ENCODE peak calls at places on chromosomes 2 and 18, in eight cellular contexts. One of them, this sample, is unnamed.

GRCh38 chr2:70103531-70104061 is 16.3 kb downstream of the PCBP1 start:
- DNase-seq in HCEC 1CT: no peak
- DNase-seq in stimulated activated CD4-positive, alpha-beta T cell treated with anti-CD3 and anti-CD28 coated beads, Interleukin-2, amount 100 ng/mL, for 48 hours: no peak
- DNase-seq in RPMI8226: no peak
- DNase-seq in left colon: peak
- DNase-seq in tibial artery: peak
- DNase-seq in DMS153: no peak
- DNase-seq in GM23338: no peak
- DNase-seq in this sample: no peak

GRCh38 chr2:30664761-30665358 is 142.4 kb downstream of the CAPN13 start:
- DNase-seq in HCEC 1CT: peak
- DNase-seq in stimulated activated CD4-positive, alpha-beta T cell treated with anti-CD3 and anti-CD28 coated beads, Interleukin-2, amount 100 ng/mL, for 48 hours: peak
- DNase-seq in RPMI8226: no peak
- DNase-seq in left colon: no peak
- DNase-seq in tibial artery: peak
- DNase-seq in DMS153: no peak
- DNase-seq in GM23338: no peak
- DNase-seq in this sample: no peak

GRCh38 chr18:8375899-8376512 is 233.2 kb upstream of the RAB12 start:
- DNase-seq in HCEC 1CT: no peak
- DNase-seq in stimulated activated CD4-positive, alpha-beta T cell treated with anti-CD3 and anti-CD28 coated beads, Interleukin-2, amount 100 ng/mL, for 48 hours: no peak
- DNase-seq in RPMI8226: no peak
- DNase-seq in left colon: no peak
- DNase-seq in tibial artery: no peak
- DNase-seq in DMS153: no peak
- DNase-seq in GM23338: no peak
- DNase-seq in this sample: no peak

GRCh38 chr2:43136862-43137261 is 89.5 kb downstream of the ZFP36L2 start:
- DNase-seq in HCEC 1CT: no peak
- DNase-seq in stimulated activated CD4-positive, alpha-beta T cell treated with anti-CD3 and anti-CD28 coated beads, Interleukin-2, amount 100 ng/mL, for 48 hours: no peak
- DNase-seq in RPMI8226: no peak
- DNase-seq in left colon: no peak
- DNase-seq in tibial artery: no peak
- DNase-seq in DMS153: no peak
- DNase-seq in GM23338: no peak
- DNase-seq in this sample: no peak

GRCh38 chr2:130870779-130871178 is 34.1 kb downstream of the ARHGEF4 start:
- DNase-seq in HCEC 1CT: no peak
- DNase-seq in stimulated activated CD4-positive, alpha-beta T cell treated with anti-CD3 and anti-CD28 coated beads, Interleukin-2, amount 100 ng/mL, for 48 hours: no peak
- DNase-seq in RPMI8226: no peak
- DNase-seq in left colon: no peak
- DNase-seq in tibial artery: peak
- DNase-seq in DMS153: no peak
- DNase-seq in GM23338: no peak
- DNase-seq in this sample: no peak

GRCh38 chr18:31643003-31643402 is 41.4 kb downstream of the B4GALT6 start:
- DNase-seq in HCEC 1CT: peak
- DNase-seq in stimulated activated CD4-positive, alpha-beta T cell treated with anti-CD3 and anti-CD28 coated beads, Interleukin-2, amount 100 ng/mL, for 48 hours: no peak
- DNase-seq in RPMI8226: no peak
- DNase-seq in left colon: no peak
- DNase-seq in tibial artery: no peak
- DNase-seq in DMS153: no peak
- DNase-seq in GM23338: no peak
- DNase-seq in this sample: no peak

GRCh38 chr2:220489116-220489515 is 861.7 kb downstream of the SLC4A3 start:
- DNase-seq in HCEC 1CT: no peak
- DNase-seq in stimulated activated CD4-positive, alpha-beta T cell treated with anti-CD3 and anti-CD28 coated beads, Interleukin-2, amount 100 ng/mL, for 48 hours: no peak
- DNase-seq in RPMI8226: no peak
- DNase-seq in left colon: no peak
- DNase-seq in tibial artery: no peak
- DNase-seq in DMS153: no peak
- DNase-seq in GM23338: no peak
- DNase-seq in this sample: no peak

GRCh38 chr2:122734756-122735155 is 979.3 kb downstream of the TSN start:
- DNase-seq in HCEC 1CT: peak
- DNase-seq in stimulated activated CD4-positive, alpha-beta T cell treated with anti-CD3 and anti-CD28 coated beads, Interleukin-2, amount 100 ng/mL, for 48 hours: no peak
- DNase-seq in RPMI8226: no peak
- DNase-seq in left colon: no peak
- DNase-seq in tibial artery: no peak
- DNase-seq in DMS153: no peak
- DNase-seq in GM23338: peak
- DNase-seq in this sample: no peak

GRCh38 chr2:240591226-240591625 is 4.7 kb downstream of the CAPN10 start:
- DNase-seq in HCEC 1CT: no peak
- DNase-seq in stimulated activated CD4-positive, alpha-beta T cell treated with anti-CD3 and anti-CD28 coated beads, Interleukin-2, amount 100 ng/mL, for 48 hours: no peak
- DNase-seq in RPMI8226: no peak
- DNase-seq in left colon: no peak
- DNase-seq in tibial artery: no peak
- DNase-seq in DMS153: no peak
- DNase-seq in GM23338: no peak
- DNase-seq in this sample: no peak

GRCh38 chr2:112841399-112842044 is 4.9 kb upstream of the IL1B start:
- DNase-seq in HCEC 1CT: peak
- DNase-seq in stimulated activated CD4-positive, alpha-beta T cell treated with anti-CD3 and anti-CD28 coated beads, Interleukin-2, amount 100 ng/mL, for 48 hours: no peak
- DNase-seq in RPMI8226: no peak
- DNase-seq in left colon: no peak
- DNase-seq in tibial artery: no peak
- DNase-seq in DMS153: no peak
- DNase-seq in GM23338: no peak
- DNase-seq in this sample: no peak

GRCh38 chr2:202643012-202643858 is 8.5 kb downstream of the FAM117B start:
- DNase-seq in HCEC 1CT: no peak
- DNase-seq in stimulated activated CD4-positive, alpha-beta T cell treated with anti-CD3 and anti-CD28 coated beads, Interleukin-2, amount 100 ng/mL, for 48 hours: no peak
- DNase-seq in RPMI8226: no peak
- DNase-seq in left colon: no peak
- DNase-seq in tibial artery: no peak
- DNase-seq in DMS153: no peak
- DNase-seq in GM23338: no peak
- DNase-seq in this sample: no peak

GRCh38 chr2:113078350-113078839 is 10.6 kb downstream of the IL1F10 start:
- DNase-seq in HCEC 1CT: no peak
- DNase-seq in stimulated activated CD4-positive, alpha-beta T cell treated with anti-CD3 and anti-CD28 coated beads, Interleukin-2, amount 100 ng/mL, for 48 hours: no peak
- DNase-seq in RPMI8226: no peak
- DNase-seq in left colon: no peak
- DNase-seq in tibial artery: no peak
- DNase-seq in DMS153: peak
- DNase-seq in GM23338: no peak
- DNase-seq in this sample: no peak

GRCh38 chr2:74777161-74777900 is 56.6 kb upstream of the HK2 start:
- DNase-seq in HCEC 1CT: no peak
- DNase-seq in stimulated activated CD4-positive, alpha-beta T cell treated with anti-CD3 and anti-CD28 coated beads, Interleukin-2, amount 100 ng/mL, for 48 hours: no peak
- DNase-seq in RPMI8226: no peak
- DNase-seq in left colon: no peak
- DNase-seq in tibial artery: no peak
- DNase-seq in DMS153: no peak
- DNase-seq in GM23338: no peak
- DNase-seq in this sample: no peak

GRCh38 chr2:129212337-129212958 is 767.0 kb upstream of the RAB6C start:
- DNase-seq in HCEC 1CT: no peak
- DNase-seq in stimulated activated CD4-positive, alpha-beta T cell treated with anti-CD3 and anti-CD28 coated beads, Interleukin-2, amount 100 ng/mL, for 48 hours: no peak
- DNase-seq in RPMI8226: no peak
- DNase-seq in left colon: no peak
- DNase-seq in tibial artery: no peak
- DNase-seq in DMS153: no peak
- DNase-seq in GM23338: no peak
- DNase-seq in this sample: no peak

GRCh38 chr2:130150181-130151144 is 5.6 kb upstream of the CCDC74B start:
- DNase-seq in HCEC 1CT: no peak
- DNase-seq in stimulated activated CD4-positive, alpha-beta T cell treated with anti-CD3 and anti-CD28 coated beads, Interleukin-2, amount 100 ng/mL, for 48 hours: no peak
- DNase-seq in RPMI8226: no peak
- DNase-seq in left colon: no peak
- DNase-seq in tibial artery: no peak
- DNase-seq in DMS153: no peak
- DNase-seq in GM23338: peak
- DNase-seq in this sample: peak

GRCh38 chr2:1927896-1928568 is 183.7 kb upstream of the PXDN start:
- DNase-seq in HCEC 1CT: no peak
- DNase-seq in stimulated activated CD4-positive, alpha-beta T cell treated with anti-CD3 and anti-CD28 coated beads, Interleukin-2, amount 100 ng/mL, for 48 hours: no peak
- DNase-seq in RPMI8226: no peak
- DNase-seq in left colon: no peak
- DNase-seq in tibial artery: no peak
- DNase-seq in DMS153: no peak
- DNase-seq in GM23338: no peak
- DNase-seq in this sample: no peak

GRCh38 chr18:75477913-75478312 is 50.4 kb upstream of the SMIM21 start:
- DNase-seq in HCEC 1CT: peak
- DNase-seq in stimulated activated CD4-positive, alpha-beta T cell treated with anti-CD3 and anti-CD28 coated beads, Interleukin-2, amount 100 ng/mL, for 48 hours: no peak
- DNase-seq in RPMI8226: no peak
- DNase-seq in left colon: no peak
- DNase-seq in tibial artery: no peak
- DNase-seq in DMS153: no peak
- DNase-seq in GM23338: no peak
- DNase-seq in this sample: no peak

GRCh38 chr18:3593381-3593903 is 143.5 kb downstream of the TGIF1 start:
- DNase-seq in HCEC 1CT: peak
- DNase-seq in stimulated activated CD4-positive, alpha-beta T cell treated with anti-CD3 and anti-CD28 coated beads, Interleukin-2, amount 100 ng/mL, for 48 hours: no peak
- DNase-seq in RPMI8226: no peak
- DNase-seq in left colon: no peak
- DNase-seq in tibial artery: no peak
- DNase-seq in DMS153: peak
- DNase-seq in GM23338: peak
- DNase-seq in this sample: no peak

GRCh38 chr18:54717673-54718435 is 110.4 kb upstream of the RAB27B start:
- DNase-seq in HCEC 1CT: peak
- DNase-seq in stimulated activated CD4-positive, alpha-beta T cell treated with anti-CD3 and anti-CD28 coated beads, Interleukin-2, amount 100 ng/mL, for 48 hours: peak
- DNase-seq in RPMI8226: peak
- DNase-seq in left colon: no peak
- DNase-seq in tibial artery: no peak
- DNase-seq in DMS153: no peak
- DNase-seq in GM23338: peak
- DNase-seq in this sample: no peak

This sample was measured in left lung.